ENCODE peak calls at places on chromosomes 4 and X, in six cellular contexts. C is HCT116, S is GM23248, P is hepatocyte, Y is OCI-LY7, L is PC-3. H is an unnamed sample. For H3K4me1, the result is how much of the 10 kb centered on the place peaks cover.

GRCh38 chr4:72896515-72896914 is 173.0 kb downstream of the COX18 start:
- DNase-seq in P (peak), C (no peak), L (peak), S (peak), Y (no peak), H (no peak)

GRCh38 chr4:71584654-71585053 is 199.2 kb downstream of the GC start:
- DNase-seq in P (no peak), L (no peak), Y (no peak), S (peak), C (no peak), H (no peak)

GRCh38 chrX:68826113-68826980 is 2.5 kb upstream of the EFNB1 start:
- DNase-seq in Y (no peak), L (no peak), C (no peak), S (peak), P (no peak), H (no peak)

GRCh38 chr4:184676093-184676492 is 26.6 kb downstream of the PRIMPOL start:
- DNase-seq in L (no peak), S (no peak), C (no peak), Y (no peak), P (no peak), H (no peak)

GRCh38 chr4:53591372-53591892 is at the start of gene LNX1:
- DNase-seq in L (peak), P (peak), S (no peak), Y (no peak), C (peak), H (peak)

GRCh38 chr4:128521634-128522253 is 234.1 kb upstream of the PGRMC2 start:
- DNase-seq in S (peak), P (no peak), C (no peak), Y (no peak), L (peak), H (no peak)

GRCh38 chr4:11954093-11954492 is 525.4 kb upstream of the HS3ST1 start:
- DNase-seq in P (peak), L (peak), Y (peak), C (peak), S (peak), H (peak)

GRCh38 chr4:105198541-105198940 is 51.9 kb downstream of the TET2 start:
- DNase-seq in S (peak), Y (no peak), P (no peak), C (no peak), L (no peak), H (no peak)

GRCh38 chr4:120130786-120131185 is 64.1 kb upstream of the MAD2L1 start:
- DNase-seq in C (no peak), P (no peak), S (no peak), L (no peak), Y (peak), H (no peak)

GRCh38 chr4:127975121-127975770 is 10.0 kb downstream of the ABHD18 start:
- DNase-seq in Y (no peak), S (no peak), P (no peak), L (peak), C (no peak), H (no peak)

GRCh38 chr4:39324446-39324845 is 41.7 kb downstream of the RFC1 start:
- DNase-seq in L (no peak), Y (no peak), P (no peak), S (no peak), C (no peak), H (no peak)

GRCh38 chr4:110533940-110534339 is 58.0 kb downstream of the ENPEP start:
- DNase-seq in C (peak), S (peak), Y (peak), P (peak), L (peak), H (no peak)

GRCh38 chr4:26360864-26361263 is 40.0 kb downstream of the RBPJ start:
- DNase-seq in C (no peak), S (no peak), Y (no peak), P (no peak), L (no peak), H (peak)

GRCh38 chrX:79182616-79183015 is 38.1 kb downstream of the GPR174 start:
- DNase-seq in Y (no peak), S (no peak), L (no peak), P (no peak), C (no peak), H (no peak)

GRCh38 chrX:71859637-71860036 is 51.0 kb upstream of the NHSL2 start:
- DNase-seq in C (peak), Y (peak), S (peak), P (peak), L (peak), H (peak)
- TF ChIP-seq EZH2phosphoT487 in C (no peak), Y (no peak), S (no peak), P (no peak), L (no peak), H (no peak)

GRCh38 chrX:10119399-10119990 is 37.3 kb upstream of the CLCN4 start:
- DNase-seq in C (peak), S (peak), Y (peak), L (peak), P (peak), H (peak)
- H3K27ac ChIP-seq in C (no peak), S (no peak), Y (no peak), L (no peak), P (no peak), H (no peak)

GRCh38 chr4:158775091-158775651 is 6.3 kb downstream of the FNIP2 start:
- DNase-seq in Y (no peak), S (peak), L (peak), C (no peak), P (peak), H (no peak)

GRCh38 chr4:158777423-158777822 is 8.6 kb downstream of the FNIP2 start:
- DNase-seq in Y (no peak), L (no peak), P (peak), C (no peak), S (no peak), H (no peak)

GRCh38 chr4:158776106-158776505 is 7.3 kb downstream of the FNIP2 start:
- DNase-seq in S (no peak), Y (no peak), C (no peak), L (no peak), P (no peak), H (no peak)

GRCh38 chr4:158778712-158779111 is 9.9 kb downstream of the FNIP2 start:
- DNase-seq in S (no peak), Y (no peak), L (peak), P (no peak), C (no peak), H (no peak)

DNA sequence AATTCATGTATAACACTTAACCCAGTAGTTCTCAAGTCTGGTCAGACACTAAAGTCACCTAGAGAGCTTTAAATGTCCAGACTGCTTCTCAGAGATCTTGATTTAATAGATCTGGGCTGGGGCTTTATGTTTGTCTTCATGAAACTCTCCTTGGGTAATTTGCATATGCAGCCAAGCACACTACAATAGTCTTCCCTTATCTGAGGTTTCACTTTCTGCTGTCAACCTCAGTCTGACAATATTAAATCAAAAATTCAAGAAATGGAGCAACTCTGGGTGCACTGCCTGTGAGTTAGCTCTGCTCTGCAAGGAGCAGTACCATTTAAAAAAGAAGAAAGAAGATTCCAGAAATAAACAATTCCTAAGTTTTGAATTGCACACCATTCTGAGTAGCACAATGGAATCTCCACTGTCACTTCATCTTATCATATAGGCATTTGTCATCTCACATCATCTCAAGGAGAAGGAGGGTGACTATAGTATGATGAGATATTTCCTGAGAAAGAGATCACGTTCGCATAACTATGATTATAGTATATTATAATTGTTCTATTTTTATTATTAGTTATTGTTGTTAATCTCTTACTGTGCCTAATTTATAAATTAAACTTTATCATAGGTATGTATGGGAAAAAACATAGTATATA is 9.4 kb downstream of the FNIP2 start:
- DNase-seq in Y (peak), L (no peak), P (no peak), C (no peak), S (no peak), H (no peak)
- H3K4me1 ChIP-seq in Y (under half), L (under half), P (under half), C (under half), S (under half), H (under half)

GRCh38 chr4:153022233-153022632 is 86.1 kb downstream of the FHDC1 start:
- DNase-seq in C (no peak), Y (no peak), P (no peak), L (no peak), S (no peak), H (no peak)
- TF ChIP-seq EZH2phosphoT487 in C (no peak), Y (no peak), P (no peak), L (no peak), S (no peak), H (no peak)

GRCh38 chrX:24478516-24478915 is 13.4 kb downstream of the PDK3 start:
- DNase-seq in L (no peak), C (no peak), P (no peak), S (no peak), Y (no peak), H (no peak)
- H3K27ac ChIP-seq in L (no peak), C (no peak), P (peak), S (no peak), Y (peak), H (no peak)

GRCh38 chr4:85496146-85496849 is 21.3 kb downstream of the ARHGAP24 start:
- DNase-seq in S (peak), L (peak), C (no peak), P (no peak), Y (no peak), H (no peak)
- H3K4me1 ChIP-seq in S (half or more), L (under half), C (under half), P (under half), Y (under half), H (under half)

GRCh38 chr4:141534985-141535384 is 101.4 kb upstream of the IL15 start:
- DNase-seq in S (no peak), P (no peak), L (peak), Y (no peak), C (no peak), H (no peak)
- TF ChIP-seq EZH2phosphoT487 in S (no peak), P (no peak), L (no peak), Y (no peak), C (no peak), H (no peak)

GRCh38 chr4:187603093-187603395 is 392.5 kb upstream of the ZFP42 start:
- DNase-seq in P (no peak), Y (no peak), C (no peak), S (peak), L (no peak), H (no peak)
- H3K27ac ChIP-seq in P (no peak), Y (no peak), C (no peak), S (peak), L (peak), H (no peak)

GRCh38 chr4:30837131-30837539 is 117.0 kb downstream of the PCDH7 start:
- DNase-seq in C (peak), S (no peak), Y (no peak), P (peak), L (no peak), H (peak)
- H3K4me1 ChIP-seq in C (half or more), S (under half), Y (under half), P (under half), L (under half), H (under half)